ENCODE peak calls at places on chromosomes 12 and 14, in eight cellular contexts. B is HL-60; J is stomach; I is head of caudate nucleus; H is psoas muscle; F is GM04504; K is body of pancreas; P is stimulated activated CD8-positive, alpha-beta memory T cell treated with anti-CD3 and anti-CD28 coated beads, Interleukin-12 subunit alpha, Interleukin-12 subunit beta, amount 100 ng/mL, for 1 hour. Y is an unnamed sample.

GRCh38 chr14:69657961-69658360 is 46.6 kb downstream of the SUSD6 start:
- DNase-seq in K (peak), B (no peak), P (no peak), J (peak), I (no peak), F (no peak), H (no peak), Y (no peak)

GRCh38 chr14:22448035-22448904 is 140.8 kb downstream of the DAD1 start:
- DNase-seq in H (no peak), I (no peak), P (no peak), B (peak), F (no peak), K (no peak), J (no peak), Y (peak)

GRCh38 chr12:110704750-110705149 is 15.8 kb upstream of the HVCN1 start:
- DNase-seq in H (no peak), B (no peak), P (no peak), K (peak), I (no peak), F (no peak), J (peak), Y (no peak)

GRCh38 chr12:62933871-62934798 is 815 bp downstream of the PPM1H start:
- DNase-seq in F (no peak), I (peak), J (peak), P (no peak), H (peak), K (peak), B (peak), Y (no peak)

GRCh38 chr12:92492291-92492690 is 210.5 kb upstream of the PLEKHG7 start:
- DNase-seq in F (no peak), B (no peak), I (no peak), K (no peak), H (no peak), J (no peak), P (no peak), Y (no peak)

GRCh38 chr14:52266782-52267181 is 716 bp upstream of the PTGDR start:
- DNase-seq in F (no peak), K (no peak), B (no peak), P (no peak), J (no peak), I (no peak), H (no peak), Y (no peak)

GRCh38 chr14:89139404-89140247 is 277.4 kb downstream of the FOXN3 start:
- DNase-seq in K (no peak), B (no peak), H (no peak), J (no peak), F (no peak), P (no peak), I (no peak), Y (no peak)

GRCh38 chr12:126051611-126052107 is 986.4 kb downstream of the AACS start:
- DNase-seq in F (peak), J (no peak), I (no peak), B (no peak), H (no peak), P (no peak), K (no peak), Y (peak)

GRCh38 chr14:104320611-104321086 is 182.3 kb downstream of the KIF26A start:
- DNase-seq in I (no peak), K (peak), H (peak), P (no peak), F (no peak), J (peak), B (no peak), Y (no peak)

GRCh38 chr12:26286186-26286585 is 90.8 kb downstream of the SSPN start:
- DNase-seq in H (no peak), K (no peak), P (no peak), J (no peak), B (no peak), I (no peak), F (no peak), Y (no peak)

GRCh38 chr14:92900660-92901059 is 22.3 kb upstream of the CHGA start:
- DNase-seq in I (no peak), K (no peak), B (no peak), P (no peak), H (no peak), J (no peak), F (no peak), Y (no peak)

GRCh38 chr12:6141048-6141447 is 16.6 kb upstream of the VWF start:
- DNase-seq in B (peak), J (no peak), H (no peak), P (peak), K (no peak), I (no peak), F (no peak), Y (no peak)

GRCh38 chr14:74281069-74281468 is 21.7 kb downstream of the ABCD4 start:
- DNase-seq in H (no peak), K (no peak), J (no peak), F (no peak), P (no peak), B (no peak), I (no peak), Y (no peak)

GRCh38 chr12:3473171-3473570 is 17.8 kb upstream of the PRMT8 start:
- DNase-seq in H (no peak), K (no peak), F (no peak), B (no peak), P (no peak), J (no peak), I (no peak), Y (no peak)

GRCh38 chr14:21539154-21539940 is 13.2 kb upstream of the SALL2 start:
- DNase-seq in K (no peak), H (no peak), B (no peak), P (no peak), F (no peak), J (no peak), I (no peak), Y (no peak)

GRCh38 chr12:13386269-13387039 is 189.9 kb downstream of the EMP1 start:
- DNase-seq in B (no peak), F (no peak), I (no peak), J (no peak), K (no peak), H (no peak), P (no peak), Y (no peak)

GRCh38 chr12:91636721-91637120 is 454.1 kb upstream of the DCN start:
- DNase-seq in P (no peak), F (no peak), J (no peak), H (no peak), B (no peak), I (no peak), K (no peak), Y (no peak)

GRCh38 chr14:22824711-22825359 is 4.9 kb upstream of the MRPL52 start:
- DNase-seq in P (no peak), I (no peak), H (no peak), B (no peak), F (peak), K (no peak), J (no peak), Y (peak)

GRCh38 chr12:12720637-12721250 is 3.6 kb downstream of the CDKN1B start:
- DNase-seq in H (no peak), B (peak), P (no peak), K (no peak), F (no peak), J (no peak), I (no peak), Y (no peak)

GRCh38 chr12:123602651-123603195 is 824 bp downstream of the DDX55 start:
- DNase-seq in K (no peak), H (no peak), F (no peak), B (peak), J (peak), P (no peak), I (no peak), Y (no peak)

GRCh38 chr12:12333407-12333831 is 16.6 kb downstream of the MANSC1 start:
- DNase-seq in K (peak), J (peak), P (no peak), F (no peak), B (no peak), I (no peak), H (no peak), Y (peak)

GRCh38 chr12:68609955-68610434 is 704 bp upstream of the RAP1B start:
- DNase-seq in I (no peak), H (no peak), P (no peak), F (no peak), B (peak), K (peak), J (no peak), Y (no peak)

GRCh38 chr14:95388699-95389098 is 69.0 kb upstream of the CLMN start:
- DNase-seq in J (no peak), K (no peak), I (no peak), H (no peak), P (no peak), B (no peak), F (no peak), Y (no peak)

GRCh38 chr12:41140117-41140516 is 48.0 kb upstream of the PDZRN4 start:
- DNase-seq in B (no peak), F (no peak), K (no peak), H (no peak), P (no peak), J (no peak), I (no peak), Y (no peak)

GRCh38 chr12:30508205-30508967 is 187.3 kb downstream of the IPO8 start:
- DNase-seq in K (no peak), F (no peak), B (no peak), J (no peak), H (no peak), I (no peak), P (no peak), Y (no peak)

GRCh38 chr14:69263364-69263763 is 3.4 kb downstream of the GALNT16 start:
- DNase-seq in F (peak), B (no peak), I (no peak), P (no peak), K (peak), J (no peak), H (peak), Y (peak)

GRCh38 chr12:14784471-14784870 is 18.8 kb downstream of the WBP11 start:
- DNase-seq in K (no peak), F (no peak), H (no peak), J (no peak), I (no peak), P (no peak), B (no peak), Y (no peak)

GRCh38 chr12:92538970-92539749 is 163.6 kb upstream of the PLEKHG7 start:
- DNase-seq in P (no peak), H (no peak), K (peak), F (no peak), I (no peak), B (peak), J (no peak), Y (peak)

GRCh38 chr12:112353389-112353788 is 28.8 kb downstream of the HECTD4 start:
- DNase-seq in B (no peak), P (no peak), K (no peak), H (no peak), J (no peak), I (no peak), F (no peak), Y (no peak)

GRCh38 chr14:102994689-102995088 is 62.7 kb downstream of the CDC42BPB start:
- DNase-seq in F (no peak), J (no peak), P (no peak), B (no peak), H (peak), I (no peak), K (no peak), Y (no peak)

GRCh38 chr14:74302160-74302628 is 540 bp downstream of the ABCD4 start:
- DNase-seq in F (peak), B (peak), K (no peak), J (no peak), P (no peak), H (no peak), I (no peak), Y (peak)

GRCh38 chr12:24360461-24360860 is 411.0 kb upstream of the SOX5 start:
- DNase-seq in H (no peak), K (no peak), J (no peak), I (no peak), P (no peak), F (no peak), B (no peak), Y (no peak)

GRCh38 chr12:102876883-102877282 is 40.2 kb downstream of the PAH start:
- DNase-seq in B (no peak), H (no peak), J (no peak), F (no peak), P (no peak), I (no peak), K (no peak), Y (no peak)

GRCh38 chr14:68140111-68140741 is 320.6 kb downstream of the RAD51B start:
- DNase-seq in B (no peak), K (peak), J (peak), H (no peak), F (peak), I (no peak), P (no peak), Y (peak)

GRCh38 chr12:8564656-8565055 is 24.0 kb upstream of the CLEC4E start:
- DNase-seq in B (no peak), H (no peak), J (no peak), I (no peak), P (no peak), F (no peak), K (no peak), Y (no peak)

GRCh38 chr14:94636744-94637412 is 24.7 kb downstream of the SERPINA3 start:
- DNase-seq in B (no peak), H (no peak), K (no peak), P (no peak), I (no peak), J (no peak), F (no peak), Y (no peak)

GRCh38 chr12:19529933-19530630 is 90.8 kb downstream of the AEBP2 start:
- DNase-seq in P (no peak), B (no peak), K (no peak), F (no peak), I (no peak), J (no peak), H (no peak), Y (no peak)

GRCh38 chr12:13173537-13173936 is 23.0 kb upstream of the EMP1 start:
- DNase-seq in F (peak), B (peak), K (peak), H (peak), J (peak), I (no peak), P (no peak), Y (peak)

Y was measured in astrocyte of the cerebellum.